ENCODE peak calls at places on chromosomes 11 and 22, in six cellular contexts. B is fibroblast of villous mesenchyme, I is H9, K is lower leg skin, X is RWPE1, P is neural crest cell. R is an unnamed sample.

GRCh38 chr22:37457093-37457893 is 28.9 kb downstream of the MFNG start:
- DNase-seq in B (peak), I (peak), K (peak), X (peak), P (peak), R (peak)

GRCh38 chr11:32309541-32310217 is 125.7 kb downstream of the WT1 start:
- DNase-seq in B (peak), I (no peak), K (no peak), X (peak), P (no peak), R (no peak)

GRCh38 chr22:39115976-39116621 is 19.1 kb downstream of the APOBEC3H start:
- DNase-seq in B (no peak), I (no peak), K (no peak), X (no peak), P (no peak), R (no peak)

GRCh38 chr11:122751298-122752070 is 86.8 kb upstream of the CRTAM start:
- DNase-seq in B (no peak), I (no peak), K (no peak), X (no peak), P (no peak), R (no peak)

GRCh38 chr11:72002841-72003775 is 4.4 kb downstream of the IL18BP start:
- DNase-seq in B (peak), I (peak), K (no peak), X (no peak), P (no peak), R (no peak)

GRCh38 chr11:47592276-47592675 is 1.9 kb downstream of the C1QTNF4 start:
- DNase-seq in B (no peak), I (no peak), K (no peak), X (no peak), P (no peak), R (no peak)

GRCh38 chr11:86761978-86762377 is 38.4 kb upstream of the PRSS23 start:
- DNase-seq in B (no peak), I (no peak), K (no peak), X (no peak), P (no peak), R (no peak)

GRCh38 chr11:13055200-13055599 is 46.1 kb downstream of the RASSF10 start:
- DNase-seq in B (no peak), I (no peak), K (no peak), X (no peak), P (no peak), R (no peak)

GRCh38 chr11:28822596-28822995 is 714.4 kb downstream of the METTL15 start:
- DNase-seq in B (no peak), I (no peak), K (no peak), X (no peak), P (no peak), R (no peak)

DNA sequence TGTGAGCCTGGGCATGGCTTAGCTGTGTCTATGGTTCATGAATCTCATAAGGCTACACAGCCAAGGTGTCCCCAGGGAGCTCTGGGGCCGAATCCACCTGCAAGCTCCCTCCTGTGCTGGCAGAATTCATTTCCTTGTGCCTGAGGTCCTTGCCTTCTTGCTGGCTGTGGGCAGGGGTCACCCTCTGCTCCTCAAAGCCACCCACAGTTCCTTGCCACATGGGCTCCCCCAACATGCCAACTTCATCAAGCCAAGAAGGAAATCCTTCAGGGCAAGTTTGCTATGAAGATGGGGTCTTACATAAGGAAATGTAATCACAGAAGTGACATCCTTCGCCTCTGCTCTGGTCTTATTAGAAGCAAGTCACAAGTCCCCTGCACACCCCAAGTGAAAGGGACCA is 24.8 kb downstream of the LARGE1 start:
- DNase-seq in B (no peak), I (no peak), K (no peak), X (no peak), P (no peak), R (no peak)
- TF ChIP-seq CTCF in B (no peak), I (no peak), K (no peak), X (no peak), P (no peak), R (no peak)

DNA sequence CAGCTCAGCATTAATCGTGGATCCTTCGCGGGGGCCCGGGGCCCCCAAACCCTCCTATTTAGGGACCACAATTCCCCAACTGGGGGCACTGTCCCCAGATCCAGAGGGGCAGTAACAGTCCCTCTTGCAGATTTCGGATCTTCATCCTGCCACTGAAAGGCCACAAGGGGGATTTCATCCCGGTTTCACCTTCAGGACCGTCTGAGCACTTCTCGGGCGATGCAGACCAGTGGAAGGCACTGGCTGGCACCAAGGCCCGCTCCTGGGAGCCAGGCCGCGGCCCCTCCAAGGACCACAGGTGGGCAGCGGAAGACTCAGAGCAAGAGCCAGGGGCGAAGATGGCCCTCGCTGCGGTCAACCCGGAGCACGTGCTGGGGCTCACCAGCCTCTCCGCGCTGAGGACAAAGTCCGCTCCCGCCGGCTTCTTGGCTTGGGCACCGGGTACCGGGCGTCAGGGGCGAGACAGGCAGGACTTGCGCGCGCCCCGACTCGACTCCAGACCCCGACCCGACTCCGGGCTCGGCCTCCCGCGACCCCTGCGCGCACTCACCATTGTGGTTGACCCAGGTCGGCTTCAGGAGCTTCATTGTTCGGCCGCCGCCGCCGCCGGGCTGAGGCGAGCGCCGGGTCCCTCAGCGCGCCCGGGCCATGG is 517 bp downstream of the HIRA start:
- DNase-seq in B (peak), I (peak), K (no peak), X (no peak), P (peak), R (no peak)
- TF ChIP-seq CTCF in B (peak), I (peak), K (no peak), X (no peak), P (peak), R (peak)

GRCh38 chr11:113556036-113556435 is 80.8 kb upstream of the DRD2 start:
- DNase-seq in B (no peak), I (no peak), K (no peak), X (no peak), P (no peak), R (no peak)

GRCh38 chr11:113553905-113554304 is 78.7 kb upstream of the DRD2 start:
- DNase-seq in B (no peak), I (no peak), K (no peak), X (no peak), P (no peak), R (no peak)

GRCh38 chr11:113555071-113555739 is 80.0 kb upstream of the DRD2 start:
- DNase-seq in B (no peak), I (no peak), K (no peak), X (no peak), P (no peak), R (no peak)

GRCh38 chr11:113554531-113554930 is 79.3 kb upstream of the DRD2 start:
- DNase-seq in B (no peak), I (no peak), K (peak), X (no peak), P (no peak), R (no peak)

GRCh38 chr11:113557926-113558325 is 82.7 kb upstream of the DRD2 start:
- DNase-seq in B (no peak), I (no peak), K (no peak), X (no peak), P (no peak), R (no peak)
- TF ChIP-seq CTCF in B (no peak), I (no peak), K (no peak), X (no peak), P (no peak), R (no peak)

GRCh38 chr22:46815896-46816721 is 53.7 kb downstream of the TBC1D22A start:
- DNase-seq in B (peak), I (no peak), K (no peak), X (no peak), P (no peak), R (no peak)
- TF ChIP-seq CTCF in B (no peak), I (peak), K (no peak), X (no peak), P (no peak), R (no peak)